ENCODE peak calls at places on chromosomes 12 and 14, in seven cellular contexts. I is anterior cingulate cortex; N is activated CD8-positive, alpha-beta memory T cell treated with anti-CD3 and anti-CD28 coated beads for 1 hour; L is NCI-H2081; D is HFFc6; C is spleen; X is NCI-H510A. O is an unnamed sample.

GRCh38 chr12:68498736-68499135 is 112.0 kb upstream of the RAP1B start:
- DNase-seq in I (no peak), N (no peak), L (no peak), D (no peak), C (no peak), X (no peak), O (no peak)

GRCh38 chr14:99647407-99647806 is 2.5 kb downstream of the HHIPL1 start:
- DNase-seq in I (no peak), N (no peak), L (no peak), D (peak; percentile 48), C (no peak), X (no peak), O (no peak)

GRCh38 chr12:89799316-89799715 is 90.7 kb upstream of the ATP2B1 start:
- DNase-seq in I (no peak), N (no peak), L (no peak), D (no peak), C (no peak), X (no peak), O (no peak)

GRCh38 chr12:68839183-68840147 is 31.5 kb downstream of the MDM2 start:
- DNase-seq in I (no peak), N (no peak), L (no peak), D (no peak), C (no peak), X (no peak), O (no peak)

GRCh38 chr12:29794869-29795268 is 11.1 kb upstream of the TMTC1 start:
- DNase-seq in I (no peak), N (no peak), L (no peak), D (no peak), C (no peak), X (no peak), O (no peak)

GRCh38 chr14:89435527-89436273 is 18.7 kb upstream of the FOXN3 start:
- DNase-seq in I (no peak), N (no peak), L (no peak), D (no peak), C (no peak), X (no peak), O (no peak)

GRCh38 chr12:79358716-79359341 is 331.9 kb downstream of the PAWR start:
- DNase-seq in I (no peak), N (no peak), L (no peak), D (no peak), C (no peak), X (no peak), O (no peak)

GRCh38 chr14:105877645-105878044 is 351.3 kb downstream of the TMEM121 start:
- DNase-seq in I (no peak), N (no peak), L (no peak), D (no peak), C (peak; percentile 49), X (no peak), O (no peak)

GRCh38 chr12:66049538-66050282 is 80.8 kb downstream of the LLPH start:
- DNase-seq in I (no peak), N (no peak), L (no peak), D (no peak), C (no peak), X (no peak), O (no peak)

GRCh38 chr14:90137807-90138206 is 76.0 kb downstream of the KCNK13 start:
- DNase-seq in I (no peak), N (no peak), L (no peak), D (peak; percentile 10), C (no peak), X (no peak), O (no peak)

GRCh38 chr12:45425426-45425825 is 209.5 kb downstream of the ANO6 start:
- DNase-seq in I (no peak), N (no peak), L (no peak), D (peak; percentile 86), C (no peak), X (no peak), O (no peak)

GRCh38 chr12:105922670-105923102 is 216.1 kb downstream of the NUAK1 start:
- DNase-seq in I (no peak), N (no peak), L (no peak), D (peak; percentile 76), C (no peak), X (no peak), O (no peak)

GRCh38 chr12:64895541-64895940 is 71.1 kb downstream of the TBC1D30 start:
- DNase-seq in I (no peak), N (no peak), L (no peak), D (peak; percentile 60), C (no peak), X (no peak), O (no peak)